ENCODE peak calls at places on chromosomes 5 and 9, in four cellular contexts. One of them, this sample, is unnamed.

GRCh38 chr9:112180387-112180881 is 5.3 kb upstream of the SUSD1 start:
- DNase-seq in GM23248: peak
- DNase-seq in KBM-7: peak
- DNase-seq in stimulated activated CD8-positive, alpha-beta memory T cell treated with anti-CD3 and anti-CD28 coated beads, Interleukin-2, amount 100 ng/mL, for 1 hour: no peak
- DNase-seq in this sample: no peak

GRCh38 chr9:4985376-4986266 is 549 bp downstream of the JAK2 start:
- DNase-seq in GM23248: peak
- DNase-seq in KBM-7: peak
- DNase-seq in stimulated activated CD8-positive, alpha-beta memory T cell treated with anti-CD3 and anti-CD28 coated beads, Interleukin-2, amount 100 ng/mL, for 1 hour: no peak
- DNase-seq in this sample: no peak

GRCh38 chr5:143987751-143988560 is 176.0 kb downstream of the HMHB1 start:
- DNase-seq in GM23248: no peak
- DNase-seq in KBM-7: no peak
- DNase-seq in stimulated activated CD8-positive, alpha-beta memory T cell treated with anti-CD3 and anti-CD28 coated beads, Interleukin-2, amount 100 ng/mL, for 1 hour: no peak
- DNase-seq in this sample: no peak

GRCh38 chr5:149221326-149221725 is 50.3 kb upstream of the AFAP1L1 start:
- DNase-seq in GM23248: no peak
- DNase-seq in KBM-7: no peak
- DNase-seq in stimulated activated CD8-positive, alpha-beta memory T cell treated with anti-CD3 and anti-CD28 coated beads, Interleukin-2, amount 100 ng/mL, for 1 hour: no peak
- DNase-seq in this sample: no peak

GRCh38 chr9:116589392-116590354 is 97.4 kb upstream of the TRIM32 start:
- DNase-seq in GM23248: peak
- DNase-seq in KBM-7: peak
- DNase-seq in stimulated activated CD8-positive, alpha-beta memory T cell treated with anti-CD3 and anti-CD28 coated beads, Interleukin-2, amount 100 ng/mL, for 1 hour: no peak
- DNase-seq in this sample: no peak

GRCh38 chr9:1210954-1211353 is 160.8 kb downstream of the DMRT2 start:
- DNase-seq in GM23248: peak
- DNase-seq in KBM-7: no peak
- DNase-seq in stimulated activated CD8-positive, alpha-beta memory T cell treated with anti-CD3 and anti-CD28 coated beads, Interleukin-2, amount 100 ng/mL, for 1 hour: no peak
- DNase-seq in this sample: no peak

GRCh38 chr5:150352531-150353394 is 4.7 kb upstream of the TCOF1 start:
- DNase-seq in GM23248: peak
- DNase-seq in KBM-7: no peak
- DNase-seq in stimulated activated CD8-positive, alpha-beta memory T cell treated with anti-CD3 and anti-CD28 coated beads, Interleukin-2, amount 100 ng/mL, for 1 hour: no peak
- DNase-seq in this sample: no peak

GRCh38 chr5:178107889-178108288 is 5.4 kb upstream of the N4BP3 start:
- DNase-seq in GM23248: no peak
- DNase-seq in KBM-7: no peak
- DNase-seq in stimulated activated CD8-positive, alpha-beta memory T cell treated with anti-CD3 and anti-CD28 coated beads, Interleukin-2, amount 100 ng/mL, for 1 hour: no peak
- DNase-seq in this sample: no peak

GRCh38 chr5:77683171-77683732 is 44.7 kb upstream of the OTP start:
- DNase-seq in GM23248: peak
- DNase-seq in KBM-7: no peak
- DNase-seq in stimulated activated CD8-positive, alpha-beta memory T cell treated with anti-CD3 and anti-CD28 coated beads, Interleukin-2, amount 100 ng/mL, for 1 hour: no peak
- DNase-seq in this sample: no peak

GRCh38 chr9:115367780-115368179 is 249.8 kb upstream of the TNC start:
- DNase-seq in GM23248: peak
- DNase-seq in KBM-7: no peak
- DNase-seq in stimulated activated CD8-positive, alpha-beta memory T cell treated with anti-CD3 and anti-CD28 coated beads, Interleukin-2, amount 100 ng/mL, for 1 hour: no peak
- DNase-seq in this sample: no peak

This sample was measured in SIG-M5.